ENCODE peak calls at places on chromosomes 4 and X, in four cellular contexts. One of them, this sample, is unnamed.

GRCh38 chr4:85741421-85741820 is 266.5 kb downstream of the ARHGAP24 start:
- DNase-seq in HepG2: no peak
- DNase-seq in GM12878: no peak
- DNase-seq in K562: no peak
- DNase-seq in this sample: no peak

GRCh38 chr4:134200811-134201215 is 776 bp downstream of the PABPC4L start:
- DNase-seq in HepG2: no peak
- DNase-seq in GM12878: no peak
- DNase-seq in K562: no peak
- DNase-seq in this sample: no peak

GRCh38 chrX:49273181-49273727 is 3.7 kb downstream of the PPP1R3F start:
- DNase-seq in GM12878: no peak
- DNase-seq in K562: no peak
- DNase-seq in HepG2: no peak
- DNase-seq in this sample: no peak

GRCh38 chrX:12903646-12904045 is 2.8 kb upstream of the TLR8 start:
- DNase-seq in HepG2: no peak
- DNase-seq in GM12878: no peak
- DNase-seq in K562: no peak
- DNase-seq in this sample: no peak

GRCh38 chrX:9117851-9118250 is 83.9 kb upstream of the FAM9B start:
- DNase-seq in HepG2: no peak
- DNase-seq in K562: no peak
- DNase-seq in GM12878: no peak
- DNase-seq in this sample: no peak

GRCh38 chr4:118265312-118266144 is 87.3 kb downstream of the PRSS12 start:
- DNase-seq in GM12878: no peak
- DNase-seq in HepG2: peak; percentile 7
- DNase-seq in K562: no peak
- DNase-seq in this sample: no peak

GRCh38 chr4:112082954-112083586 is 62.2 kb upstream of the FAM241A start:
- DNase-seq in GM12878: no peak
- DNase-seq in HepG2: peak; percentile 86
- DNase-seq in K562: no peak
- DNase-seq in this sample: peak; percentile 90

GRCh38 chr4:128286474-128287158 is 997 bp downstream of the PGRMC2 start:
- DNase-seq in HepG2: peak; percentile 44
- DNase-seq in K562: peak; percentile 34
- DNase-seq in GM12878: no peak
- DNase-seq in this sample: peak; percentile 49

GRCh38 chr4:26916195-26916594 is 55.6 kb downstream of the STIM2 start:
- DNase-seq in HepG2: no peak
- DNase-seq in GM12878: no peak
- DNase-seq in K562: no peak
- DNase-seq in this sample: no peak

GRCh38 chrX:109880629-109881028 is 122.3 kb upstream of the TMEM164 start:
- DNase-seq in GM12878: peak; percentile 39
- DNase-seq in K562: no peak
- DNase-seq in HepG2: peak; percentile 60
- DNase-seq in this sample: no peak

GRCh38 chr4:177974461-177974860 is 532.2 kb upstream of the AGA start:
- DNase-seq in GM12878: no peak
- DNase-seq in K562: no peak
- DNase-seq in HepG2: no peak
- DNase-seq in this sample: no peak

GRCh38 chr4:101191302-101192098 is 155.8 kb downstream of the PPP3CA start:
- DNase-seq in K562: no peak
- DNase-seq in HepG2: no peak
- DNase-seq in GM12878: no peak
- DNase-seq in this sample: peak; percentile 88

GRCh38 chr4:40255722-40256281 is 59.0 kb downstream of the RHOH start:
- DNase-seq in HepG2: peak; percentile 71
- DNase-seq in GM12878: no peak
- DNase-seq in K562: no peak
- DNase-seq in this sample: peak; percentile 96

GRCh38 chrX:31508338-31508737 is 436.5 kb upstream of the FTHL17 start:
- DNase-seq in GM12878: no peak
- DNase-seq in HepG2: peak; percentile 8
- DNase-seq in K562: no peak
- DNase-seq in this sample: no peak

DNA sequence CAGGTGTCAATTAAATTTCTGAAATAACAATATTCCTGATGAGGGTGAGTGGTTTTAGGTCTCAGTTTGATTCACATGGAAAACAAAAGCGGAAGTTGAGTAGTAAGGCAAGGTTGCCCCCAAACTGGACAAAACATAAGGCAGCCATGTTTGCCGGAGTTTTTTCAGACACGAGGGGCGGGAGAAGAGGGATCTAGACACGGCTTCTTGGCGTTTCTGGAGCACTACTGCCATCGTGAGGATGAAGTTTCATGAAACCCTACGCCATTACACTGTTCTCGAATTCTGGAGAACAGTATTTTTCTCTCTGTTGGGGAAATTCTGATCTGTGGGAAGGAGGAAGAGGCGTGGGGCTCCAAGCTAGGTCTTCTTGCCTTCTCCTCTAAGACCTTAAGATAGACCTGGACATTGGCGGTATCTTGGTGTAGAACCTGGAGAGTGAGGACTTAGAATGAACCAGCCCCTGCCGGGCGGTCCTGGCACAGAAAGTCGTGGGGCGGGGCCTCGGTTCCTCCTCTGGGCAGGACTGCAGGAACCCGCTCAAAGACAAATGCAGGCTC is 160.3 kb downstream of the OR13H1 start:
- DNase-seq in HepG2: no peak
- DNase-seq in K562: no peak
- DNase-seq in GM12878: peak; percentile 87
- DNase-seq in this sample: peak; percentile 92
- TF ChIP-seq CHD4 in HepG2: no peak
- TF ChIP-seq CHD4 in K562: no peak
- TF ChIP-seq CHD4 in GM12878: no peak
- TF ChIP-seq CHD4 in this sample: no peak

GRCh38 chrX:96846841-96847240 is 36.9 kb upstream of the RPA4 start:
- DNase-seq in HepG2: no peak
- DNase-seq in K562: no peak
- DNase-seq in GM12878: no peak
- DNase-seq in this sample: no peak
- TF ChIP-seq CHD4 in HepG2: no peak
- TF ChIP-seq CHD4 in K562: no peak
- TF ChIP-seq CHD4 in GM12878: no peak
- TF ChIP-seq CHD4 in this sample: no peak

GRCh38 chr4:117096462-117096861 is 11.1 kb upstream of the TRAM1L1 start:
- DNase-seq in K562: no peak
- DNase-seq in GM12878: no peak
- DNase-seq in HepG2: no peak
- DNase-seq in this sample: no peak
- TF ChIP-seq CHD4 in K562: no peak
- TF ChIP-seq CHD4 in GM12878: no peak
- TF ChIP-seq CHD4 in HepG2: no peak
- TF ChIP-seq CHD4 in this sample: no peak

GRCh38 chrX:17405225-17405969 is 30.4 kb downstream of the NHS start:
- DNase-seq in HepG2: peak; percentile 1
- DNase-seq in K562: no peak
- DNase-seq in GM12878: no peak
- DNase-seq in this sample: peak; percentile 51
- TF ChIP-seq CHD4 in HepG2: no peak
- TF ChIP-seq CHD4 in K562: no peak
- TF ChIP-seq CHD4 in GM12878: no peak
- TF ChIP-seq CHD4 in this sample: no peak

DNA sequence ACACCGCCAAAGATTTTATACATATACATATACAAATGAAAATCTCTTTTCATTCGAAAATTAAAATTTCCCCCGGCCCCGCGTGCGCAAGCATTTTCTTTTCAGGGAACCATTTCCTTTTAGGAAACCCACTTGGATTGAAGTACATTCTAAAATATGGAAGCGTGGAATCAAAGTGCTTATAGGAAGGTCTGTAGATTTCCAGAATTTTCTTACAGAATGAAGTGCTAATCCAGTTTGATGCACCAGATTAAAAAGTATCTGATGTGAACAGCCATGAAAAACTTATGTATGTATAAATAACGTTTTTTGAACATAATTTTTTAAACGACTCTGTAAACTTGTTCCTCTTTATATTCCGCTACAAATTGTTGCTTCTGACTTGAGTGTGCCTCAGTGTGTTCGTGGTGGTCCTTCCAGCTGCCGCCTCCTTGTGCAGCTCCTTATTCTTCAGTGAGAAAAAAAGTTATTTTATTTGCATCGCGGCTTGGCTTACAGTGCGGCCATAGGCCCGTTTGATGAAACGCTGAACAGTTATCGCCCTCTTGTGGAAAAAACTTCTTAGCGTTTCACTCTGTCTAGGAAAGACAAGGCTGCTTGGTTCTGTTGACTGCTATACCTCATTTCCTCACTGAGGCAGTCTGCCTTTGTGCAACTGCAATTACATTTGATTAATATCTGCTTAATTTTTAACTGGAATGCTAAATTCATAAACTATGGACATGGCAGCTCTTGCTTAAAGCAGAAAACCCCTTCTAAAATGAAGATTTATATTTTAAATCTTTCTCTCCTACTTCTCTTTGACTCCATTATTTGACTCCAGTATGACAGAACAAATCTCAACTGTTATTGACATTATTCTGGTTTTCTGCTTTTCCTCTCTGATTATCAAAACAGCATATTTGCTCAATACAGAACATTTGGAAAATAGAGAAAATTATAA is 4.7 kb upstream of the NKX6-1 start:
- DNase-seq in K562: peak; percentile 61
- DNase-seq in HepG2: peak; percentile 46
- DNase-seq in GM12878: no peak
- DNase-seq in this sample: peak; percentile 56
- TF ChIP-seq CHD4 in K562: no peak
- TF ChIP-seq CHD4 in HepG2: no peak
- TF ChIP-seq CHD4 in GM12878: no peak
- TF ChIP-seq CHD4 in this sample: no peak

GRCh38 chrX:136086521-136086920 is 60.8 kb upstream of the FHL1 start:
- DNase-seq in GM12878: no peak
- DNase-seq in HepG2: no peak
- DNase-seq in K562: no peak
- DNase-seq in this sample: no peak
- TF ChIP-seq CHD4 in GM12878: no peak
- TF ChIP-seq CHD4 in HepG2: no peak
- TF ChIP-seq CHD4 in K562: no peak
- TF ChIP-seq CHD4 in this sample: no peak

DNA sequence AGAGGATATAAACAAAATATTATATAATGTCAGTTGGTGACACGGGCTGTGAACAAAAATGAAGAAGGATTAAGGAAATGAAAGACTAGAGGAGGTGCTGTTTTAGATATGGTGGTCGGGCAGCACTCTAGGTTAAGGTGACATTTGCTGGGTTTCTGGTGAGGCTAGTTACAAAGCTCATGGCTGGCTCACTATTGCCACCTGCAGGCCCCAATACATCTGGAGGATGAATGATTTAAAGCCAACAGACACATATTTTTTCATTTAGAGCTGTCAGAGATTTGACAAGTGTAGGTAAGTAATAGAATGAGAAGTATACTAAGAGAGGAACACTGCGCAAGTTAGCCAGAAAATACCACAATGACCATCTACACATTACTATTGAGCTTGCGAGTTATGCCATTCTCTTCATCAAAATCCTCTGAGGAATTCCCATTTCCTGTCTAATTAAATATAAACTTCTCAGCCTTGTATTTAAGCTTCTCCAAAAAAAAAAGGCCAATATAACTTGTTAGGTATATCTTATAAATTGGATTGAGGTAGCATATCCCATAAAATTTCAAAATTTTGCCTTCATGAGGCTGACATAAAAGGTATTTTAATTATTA is 6.4 kb upstream of the FGG start:
- DNase-seq in HepG2: peak; percentile 80
- DNase-seq in GM12878: peak; percentile 21
- DNase-seq in K562: no peak
- DNase-seq in this sample: peak; percentile 76
- TF ChIP-seq CHD4 in HepG2: no peak
- TF ChIP-seq CHD4 in GM12878: no peak
- TF ChIP-seq CHD4 in K562: no peak
- TF ChIP-seq CHD4 in this sample: no peak

GRCh38 chr4:14338206-14338605 is 664.1 kb upstream of the CPEB2 start:
- DNase-seq in HepG2: no peak
- DNase-seq in GM12878: no peak
- DNase-seq in K562: no peak
- DNase-seq in this sample: no peak
- TF ChIP-seq CHD4 in HepG2: no peak
- TF ChIP-seq CHD4 in GM12878: no peak
- TF ChIP-seq CHD4 in K562: no peak
- TF ChIP-seq CHD4 in this sample: no peak

DNA sequence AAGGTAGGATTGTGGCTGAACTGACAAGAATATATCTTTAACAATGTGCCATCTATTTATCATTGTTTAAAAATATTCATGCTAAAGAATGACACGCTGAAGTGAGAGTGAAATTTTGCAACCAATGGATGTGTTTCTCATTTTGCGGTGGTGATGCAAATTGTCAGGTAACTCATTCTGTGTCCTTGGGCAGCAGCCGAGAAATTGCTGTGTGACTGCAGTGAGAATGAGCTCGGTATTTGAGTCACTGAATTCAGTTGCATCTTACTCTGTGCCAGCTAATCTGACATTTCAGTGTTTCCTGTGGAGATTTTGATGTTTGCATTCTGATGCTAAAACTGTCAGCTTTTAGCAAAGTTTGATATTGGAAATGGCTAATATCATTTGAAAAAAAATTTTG is 28.1 kb downstream of the MCUB start:
- DNase-seq in K562: no peak
- DNase-seq in GM12878: peak; percentile 58
- DNase-seq in HepG2: no peak
- DNase-seq in this sample: no peak
- TF ChIP-seq CHD4 in K562: no peak
- TF ChIP-seq CHD4 in GM12878: no peak
- TF ChIP-seq CHD4 in HepG2: no peak
- TF ChIP-seq CHD4 in this sample: no peak

DNA sequence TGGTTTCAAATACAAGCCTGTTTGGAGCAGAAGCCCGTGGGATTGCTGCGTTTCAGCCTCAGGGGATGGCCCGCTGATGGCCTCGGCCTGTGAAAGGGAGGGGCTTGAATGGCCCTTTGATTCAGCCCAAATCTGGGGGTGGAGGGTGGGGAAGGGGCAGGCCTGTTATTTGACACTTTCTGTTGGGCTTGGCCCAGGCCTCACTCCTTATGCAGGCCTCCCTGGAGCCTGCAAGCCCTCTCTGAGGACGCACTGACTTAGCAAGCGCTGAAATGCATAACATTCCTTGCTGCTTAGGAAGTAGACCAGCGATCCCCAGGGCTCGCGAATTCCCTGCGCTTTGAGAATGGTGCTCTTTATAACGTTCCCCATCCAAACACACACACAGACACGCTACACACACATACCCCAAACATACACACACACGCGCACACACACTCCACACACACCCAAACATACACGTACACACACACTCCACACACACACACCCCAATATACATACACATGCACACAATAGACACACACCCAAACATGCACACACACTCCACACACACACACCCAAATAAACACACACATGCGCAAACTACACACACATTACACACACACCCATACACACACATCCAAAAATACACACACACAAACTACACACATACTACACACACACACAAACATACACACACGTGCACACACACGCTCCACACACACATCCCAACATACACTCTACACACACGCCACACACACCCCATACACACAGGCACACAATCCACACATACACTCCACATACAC is 29.6 kb downstream of the TLR10 start:
- DNase-seq in K562: no peak
- DNase-seq in HepG2: peak; percentile 38
- DNase-seq in GM12878: no peak
- DNase-seq in this sample: no peak
- TF ChIP-seq CHD4 in K562: no peak
- TF ChIP-seq CHD4 in HepG2: no peak
- TF ChIP-seq CHD4 in GM12878: no peak
- TF ChIP-seq CHD4 in this sample: no peak